ENCODE peak calls at places on chromosomes 2 and 18, in six cellular contexts. M, X, Q, K, P and D are unnamed samples.

GRCh38 chr2:194383404-194383803 is 1273.6 kb upstream of the SLC39A10 start:
- DNase-seq in M (no peak), X (no peak), Q (no peak), K (no peak), P (peak; percentile 17), D (no peak)

GRCh38 chr2:42846026-42846425 is 53.6 kb upstream of the HAAO start:
- DNase-seq in M (no peak), X (no peak), Q (no peak), K (no peak), P (no peak), D (no peak)

GRCh38 chr2:222318712-222319575 is 20.1 kb upstream of the PAX3 start:
- DNase-seq in M (peak; percentile 28), X (no peak), Q (no peak), K (peak; percentile 62), P (peak; percentile 68), D (peak; percentile 75)

GRCh38 chr2:163493330-163494319 is 242.2 kb downstream of the FIGN start:
- DNase-seq in M (no peak), X (no peak), Q (no peak), K (no peak), P (no peak), D (no peak)

GRCh38 chr2:98502556-98503335 is 58.1 kb downstream of the INPP4A start:
- DNase-seq in M (no peak), X (no peak), Q (no peak), K (no peak), P (peak; percentile 67), D (no peak)

GRCh38 chr2:222052934-222053367 is 245.8 kb downstream of the PAX3 start:
- DNase-seq in M (no peak), X (no peak), Q (no peak), K (no peak), P (peak; percentile 19), D (no peak)

GRCh38 chr2:204357175-204357695 is 188.0 kb upstream of the PARD3B start:
- DNase-seq in M (no peak), X (no peak), Q (no peak), K (no peak), P (no peak), D (no peak)

GRCh38 chr2:95277246-95277906 is 3.1 kb downstream of the PROM2 start:
- DNase-seq in M (no peak), X (no peak), Q (no peak), K (peak; percentile 85), P (peak; percentile 40), D (peak; percentile 90)

GRCh38 chr2:96195410-96196071 is 13.1 kb downstream of the STARD7 start:
- DNase-seq in M (no peak), X (no peak), Q (no peak), K (peak; percentile 49), P (no peak), D (no peak)

GRCh38 chr18:28163201-28163778 is 13.6 kb downstream of the CDH2 start:
- DNase-seq in M (no peak), X (no peak), Q (no peak), K (no peak), P (no peak), D (no peak)

GRCh38 chr2:72273384-72273783 is 125.7 kb upstream of the CYP26B1 start:
- DNase-seq in M (no peak), X (no peak), Q (no peak), K (no peak), P (no peak), D (no peak)

GRCh38 chr18:963276-963675 is 58.6 kb downstream of the ADCYAP1 start:
- DNase-seq in M (no peak), X (no peak), Q (no peak), K (no peak), P (no peak), D (no peak)

GRCh38 chr2:96869281-96869823 is 528 bp downstream of the SEMA4C start:
- DNase-seq in M (peak; percentile 71), X (no peak), Q (no peak), K (peak; percentile 76), P (peak; percentile 86), D (peak; percentile 53)

GRCh38 chr18:76691800-76692199 is 130.6 kb upstream of the ZNF236 start:
- DNase-seq in M (no peak), X (no peak), Q (no peak), K (no peak), P (no peak), D (no peak)

GRCh38 chr2:151655663-151656398 is 78.4 kb downstream of the NEB start:
- DNase-seq in M (no peak), X (no peak), Q (no peak), K (no peak), P (no peak), D (no peak)

GRCh38 chr2:225072444-225072843 is 30.2 kb upstream of the DOCK10 start:
- DNase-seq in M (no peak), X (no peak), Q (no peak), K (no peak), P (no peak), D (no peak)

GRCh38 chr2:241943961-241944575 is 74.5 kb downstream of the RTP5 start:
- DNase-seq in M (no peak), X (no peak), Q (no peak), K (no peak), P (no peak), D (no peak)

GRCh38 chr18:45268583-45268982 is 346.7 kb upstream of the SLC14A2 start:
- DNase-seq in M (no peak), X (no peak), Q (no peak), K (no peak), P (no peak), D (no peak)

GRCh38 chr2:222745836-222746559 is 74.5 kb downstream of the MOGAT1 start:
- DNase-seq in M (no peak), X (no peak), Q (no peak), K (no peak), P (no peak), D (no peak)

GRCh38 chr2:160652236-160652635 is 158.6 kb upstream of the RBMS1 start:
- DNase-seq in M (no peak), X (peak; percentile 54), Q (peak; percentile 42), K (peak; percentile 40), P (peak; percentile 9), D (no peak)

GRCh38 chr2:195898505-195898904 is 170.1 kb downstream of the DNAH7 start:
- DNase-seq in M (peak; percentile 20), X (no peak), Q (no peak), K (peak; percentile 43), P (peak; percentile 88), D (no peak)

GRCh38 chr2:121471571-121472464 is 58.9 kb upstream of the RNU4ATAC start:
- DNase-seq in M (no peak), X (no peak), Q (no peak), K (no peak), P (no peak), D (no peak)

GRCh38 chr18:25077933-25078707 is 273.8 kb downstream of the ZNF521 start:
- DNase-seq in M (no peak), X (no peak), Q (no peak), K (no peak), P (no peak), D (no peak)

GRCh38 chr2:164485541-164485940 is 135.7 kb downstream of the GRB14 start:
- DNase-seq in M (no peak), X (no peak), Q (no peak), K (no peak), P (peak; percentile 20), D (no peak)